ENCODE peak calls at places on chromosome 2, in eight cellular contexts. S is IMR-90, L is neuronal stem cell, P is Caco-2, R is psoas muscle, M is tibial artery, A is spleen, T is pancreas. U is an unnamed sample.

GRCh38 chr2:118003396-118003824 is 10.5 kb downstream of the CCDC93 start:
- DNase-seq in S (peak; percentile 85), L (peak; percentile 75), P (peak; percentile 79), R (no peak), M (no peak), A (peak; percentile 47), T (peak; percentile 29), U (peak; percentile 91)

GRCh38 chr2:168961450-168962229 is 60.5 kb downstream of the G6PC2 start:
- DNase-seq in S (peak; percentile 72), L (peak; percentile 70), P (peak; percentile 73), R (no peak), M (no peak), A (no peak), T (peak; percentile 13), U (peak; percentile 84)

GRCh38 chr2:28300489-28300888 is 92.2 kb upstream of the FOSL2 start:
- DNase-seq in S (peak; percentile 93), L (no peak), P (no peak), R (no peak), M (no peak), A (no peak), T (no peak), U (peak; percentile 87)

GRCh38 chr2:169715379-169716228 is 18.0 kb upstream of the KLHL23 start:
- DNase-seq in S (peak; percentile 41), L (no peak), P (peak; percentile 61), R (no peak), M (no peak), A (no peak), T (peak; percentile 48), U (peak; percentile 52)

GRCh38 chr2:232875256-232876070 is 5.4 kb downstream of the SNORC start:
- DNase-seq in S (no peak), L (no peak), P (no peak), R (no peak), M (peak; percentile 45), A (no peak), T (no peak), U (no peak)

GRCh38 chr2:175251425-175252041 is 70.0 kb upstream of the ATP5MC3 start:
- DNase-seq in S (peak; percentile 40), L (peak; percentile 17), P (peak; percentile 29), R (no peak), M (no peak), A (no peak), T (no peak), U (peak; percentile 60)

GRCh38 chr2:231272961-231273360 is 74.5 kb downstream of the ARMC9 start:
- DNase-seq in S (no peak), L (no peak), P (no peak), R (no peak), M (no peak), A (no peak), T (no peak), U (no peak)

GRCh38 chr2:28096421-28096820 is 205.9 kb downstream of the BABAM2 start:
- DNase-seq in S (peak; percentile 49), L (no peak), P (no peak), R (no peak), M (no peak), A (no peak), T (no peak), U (peak; percentile 51)

GRCh38 chr2:167964650-167965404 is 282.6 kb downstream of the STK39 start:
- DNase-seq in S (peak; percentile 18), L (no peak), P (no peak), R (no peak), M (no peak), A (no peak), T (no peak), U (peak; percentile 25)

GRCh38 chr2:96176661-96177060 is 31.4 kb upstream of the DUSP2 start:
- DNase-seq in S (no peak), L (no peak), P (no peak), R (no peak), M (no peak), A (no peak), T (no peak), U (peak; percentile 70)

GRCh38 chr2:74778381-74779371 is 55.3 kb upstream of the HK2 start:
- DNase-seq in S (peak; percentile 18), L (peak; percentile 68), P (no peak), R (no peak), M (peak; percentile 72), A (no peak), T (no peak), U (peak; percentile 51)

GRCh38 chr2:27705851-27706622 is 42.3 kb downstream of the SLC4A1AP start:
- DNase-seq in S (peak; percentile 99), L (no peak), P (peak; percentile 54), R (peak; percentile 64), M (peak; percentile 97), A (no peak), T (peak; percentile 88), U (no peak)

GRCh38 chr2:188138313-188138712 is 153.4 kb upstream of the GULP1 start:
- DNase-seq in S (no peak), L (no peak), P (no peak), R (no peak), M (no peak), A (no peak), T (no peak), U (no peak)

GRCh38 chr2:105138643-105139042 is 100.8 kb downstream of the MRPS9 start:
- DNase-seq in S (no peak), L (no peak), P (no peak), R (no peak), M (no peak), A (no peak), T (no peak), U (no peak)

GRCh38 chr2:98757904-98758421 is 27.0 kb upstream of the MGAT4A start:
- DNase-seq in S (peak; percentile 79), L (no peak), P (no peak), R (peak; percentile 55), M (peak; percentile 79), A (peak; percentile 82), T (peak; percentile 69), U (peak; percentile 89)
- H3K4me1 ChIP-seq in S (no peaks in the 10 kb centered on the region), L (no peaks in the 10 kb centered on the region), P (peaks cover 9% of the 10 kb centered on the region), R (no peaks in the 10 kb centered on the region), M (no peaks in the 10 kb centered on the region), A (peaks cover 26% of the 10 kb centered on the region), T (peaks cover 12% of the 10 kb centered on the region), U (no peaks in the 10 kb centered on the region)

GRCh38 chr2:121709776-121710469 is 26.8 kb downstream of the NIFK start:
- DNase-seq in S (no peak), L (no peak), P (no peak), R (no peak), M (peak; percentile 20), A (no peak), T (no peak), U (no peak)

GRCh38 chr2:121707344-121707919 is 29.2 kb downstream of the NIFK start:
- DNase-seq in S (no peak), L (no peak), P (peak; percentile 61), R (no peak), M (peak; percentile 3), A (no peak), T (peak; percentile 43), U (no peak)

GRCh38 chr2:121705958-121706357 is 30.7 kb downstream of the NIFK start:
- DNase-seq in S (no peak), L (no peak), P (no peak), R (no peak), M (no peak), A (no peak), T (no peak), U (no peak)

GRCh38 chr2:121707920-121708361 is 28.7 kb downstream of the NIFK start:
- DNase-seq in S (no peak), L (no peak), P (peak; percentile 78), R (no peak), M (peak; percentile 7), A (no peak), T (peak; percentile 54), U (no peak)

GRCh38 chr2:121705390-121705789 is 31.3 kb downstream of the NIFK start:
- DNase-seq in S (no peak), L (no peak), P (no peak), R (no peak), M (peak; percentile 16), A (no peak), T (no peak), U (no peak)
- H3K4me1 ChIP-seq in S (peaks cover 4% of the 10 kb centered on the region), L (peaks cover 4% of the 10 kb centered on the region), P (peaks cover 17% of the 10 kb centered on the region), R (peaks cover 1% of the 10 kb centered on the region), M (no peaks in the 10 kb centered on the region), A (no peaks in the 10 kb centered on the region), T (no peaks in the 10 kb centered on the region), U (peaks cover 2% of the 10 kb centered on the region)

GRCh38 chr2:110837421-110838409 is 105.3 kb downstream of the ACOXL start:
- DNase-seq in S (no peak), L (peak; percentile 82), P (no peak), R (no peak), M (no peak), A (no peak), T (no peak), U (no peak)
- H3K4me1 ChIP-seq in S (no peaks in the 10 kb centered on the region), L (peaks cover 31% of the 10 kb centered on the region), P (no peaks in the 10 kb centered on the region), R (no peaks in the 10 kb centered on the region), M (no peaks in the 10 kb centered on the region), A (no peaks in the 10 kb centered on the region), T (no peaks in the 10 kb centered on the region), U (peaks cover 4% of the 10 kb centered on the region)

DNA sequence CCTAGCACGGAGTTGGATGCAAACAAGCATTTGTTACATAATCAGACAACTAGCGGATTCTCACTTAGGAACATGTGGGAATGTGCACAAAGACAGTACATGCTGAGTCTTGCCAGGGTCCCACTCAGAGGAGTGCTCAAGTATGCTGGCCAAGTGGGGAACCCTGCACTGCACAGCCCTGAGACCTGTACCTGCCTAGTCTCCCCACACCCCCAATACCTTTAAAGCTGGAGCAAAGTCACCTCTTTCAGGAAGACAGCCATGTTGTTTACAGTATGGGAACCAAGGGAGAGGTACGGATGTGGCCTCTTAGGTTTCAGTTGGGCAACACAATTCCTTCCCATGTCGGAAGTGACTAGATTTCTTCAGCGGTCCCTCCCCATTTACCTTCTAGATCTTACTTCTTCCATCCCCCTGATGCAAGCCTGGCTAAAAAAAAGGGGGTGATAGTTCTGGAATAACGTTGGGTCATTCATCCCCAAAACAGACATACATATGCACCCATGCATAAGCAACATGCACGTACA is 10.7 kb downstream of the CXCR1 start:
- DNase-seq in S (no peak), L (no peak), P (no peak), R (no peak), M (no peak), A (no peak), T (no peak), U (no peak)
- H3K4me1 ChIP-seq in S (no peaks in the 10 kb centered on the region), L (no peaks in the 10 kb centered on the region), P (no peaks in the 10 kb centered on the region), R (no peaks in the 10 kb centered on the region), M (no peaks in the 10 kb centered on the region), A (no peaks in the 10 kb centered on the region), T (no peaks in the 10 kb centered on the region), U (no peaks in the 10 kb centered on the region)

GRCh38 chr2:148660999-148661398 is 16.4 kb downstream of the EPC2 start:
- DNase-seq in S (peak; percentile 20), L (no peak), P (no peak), R (no peak), M (no peak), A (no peak), T (no peak), U (no peak)

GRCh38 chr2:148658807-148659722 is 14.5 kb downstream of the EPC2 start:
- DNase-seq in S (peak; percentile 79), L (no peak), P (no peak), R (no peak), M (no peak), A (no peak), T (no peak), U (peak; percentile 54)

GRCh38 chr2:148653437-148653836 is 8.9 kb downstream of the EPC2 start:
- DNase-seq in S (peak; percentile 30), L (no peak), P (no peak), R (no peak), M (no peak), A (no peak), T (no peak), U (peak; percentile 41)

GRCh38 chr2:148654414-148654813 is 9.9 kb downstream of the EPC2 start:
- DNase-seq in S (no peak), L (no peak), P (no peak), R (no peak), M (no peak), A (no peak), T (no peak), U (no peak)

GRCh38 chr2:148656516-148656915 is 12.0 kb downstream of the EPC2 start:
- DNase-seq in S (no peak), L (no peak), P (no peak), R (no peak), M (no peak), A (no peak), T (no peak), U (no peak)
- H3K4me1 ChIP-seq in S (peaks cover 8% of the 10 kb centered on the region), L (no peaks in the 10 kb centered on the region), P (no peaks in the 10 kb centered on the region), R (peaks cover 90% of the 10 kb centered on the region), M (no peaks in the 10 kb centered on the region), A (peaks cover 71% of the 10 kb centered on the region), T (peaks cover 33% of the 10 kb centered on the region), U (peaks cover 22% of the 10 kb centered on the region)

U was measured in cardiac muscle cell.